ENCODE peak calls at places on chromosomes 12 and 14, in ten cellular contexts. K, I, W, J, M, D, U, R, P and V are unnamed samples.

GRCh38 chr12:100445081-100445481 is 28.6 kb upstream of the NR1H4 start:
- DNase-seq in J (no peak), M (no peak), K (no peak), W (no peak), I (no peak), P (no peak), D (no peak), R (no peak), U (no peak), V (no peak)

GRCh38 chr12:114683709-114684097 is 272 bp downstream of the TBX3 start:
- DNase-seq in U (no peak), M (no peak), P (no peak), D (no peak), K (no peak), W (no peak), J (no peak), R (no peak), I (no peak), V (no peak)

GRCh38 chr12:89537389-89537788 is 11.5 kb upstream of the POC1B start:
- DNase-seq in U (no peak), D (no peak), K (no peak), P (no peak), M (no peak), J (no peak), I (no peak), W (no peak), R (no peak), V (no peak)

GRCh38 chr12:13471471-13471870 is 274.9 kb downstream of the EMP1 start:
- DNase-seq in J (no peak), D (no peak), P (no peak), I (no peak), W (no peak), M (no peak), U (no peak), R (no peak), K (no peak), V (no peak)

GRCh38 chr12:118356809-118357326 is 15.8 kb downstream of the TAOK3 start:
- DNase-seq in U (no peak), K (no peak), I (no peak), W (no peak), P (no peak), R (no peak), J (peak), D (peak), M (no peak), V (no peak)

GRCh38 chr12:13307143-13307831 is 110.8 kb downstream of the EMP1 start:
- DNase-seq in I (no peak), J (no peak), U (no peak), R (no peak), K (no peak), D (no peak), W (no peak), P (no peak), M (no peak), V (no peak)

GRCh38 chr12:102043928-102044327 is 17.9 kb downstream of the WASHC3 start:
- DNase-seq in I (no peak), M (no peak), W (no peak), J (no peak), R (no peak), D (no peak), P (no peak), K (no peak), U (no peak), V (no peak)

GRCh38 chr12:27277846-27278260 is 33.8 kb downstream of the STK38L start:
- DNase-seq in M (no peak), J (no peak), W (no peak), D (peak), U (no peak), I (peak), P (no peak), K (no peak), R (no peak), V (no peak)

GRCh38 chr12:57869919-57870318 is 23.4 kb upstream of the CTDSP2 start:
- DNase-seq in P (no peak), U (no peak), D (no peak), R (no peak), M (no peak), I (no peak), J (no peak), K (no peak), W (no peak), V (no peak)
- H3K27ac ChIP-seq in P (peak), U (peak), D (no peak), R (no peak), M (no peak), I (peak), J (no peak), K (no peak), W (no peak), V (peak)

GRCh38 chr14:33564774-33565630 is 385.9 kb downstream of the EGLN3 start:
- DNase-seq in J (no peak), D (peak), P (no peak), M (no peak), W (peak), K (no peak), R (no peak), U (no peak), I (no peak), V (no peak)
- H3K27ac ChIP-seq in J (no peak), D (peak), P (no peak), M (no peak), W (no peak), K (no peak), R (no peak), U (no peak), I (no peak), V (no peak)

GRCh38 chr12:66538970-66539369 is 139.9 kb downstream of the GRIP1 start:
- DNase-seq in M (no peak), J (no peak), K (no peak), W (no peak), P (no peak), D (no peak), U (no peak), I (no peak), R (no peak), V (no peak)
- H3K27ac ChIP-seq in M (no peak), J (no peak), K (no peak), W (no peak), P (no peak), D (no peak), U (no peak), I (no peak), R (no peak), V (no peak)

GRCh38 chr12:26011099-26011498 is 52.6 kb downstream of the RASSF8 start:
- DNase-seq in U (no peak), K (no peak), D (no peak), M (no peak), W (no peak), J (no peak), I (no peak), P (peak), R (no peak), V (no peak)

GRCh38 chr12:26007563-26007962 is 49.1 kb downstream of the RASSF8 start:
- DNase-seq in K (no peak), U (no peak), P (no peak), W (no peak), M (no peak), D (no peak), J (no peak), I (no peak), R (no peak), V (no peak)

GRCh38 chr12:26010293-26010821 is 51.9 kb downstream of the RASSF8 start:
- DNase-seq in D (peak), R (no peak), W (no peak), M (no peak), U (no peak), P (no peak), K (no peak), J (no peak), I (no peak), V (no peak)

GRCh38 chr12:26014085-26014484 is 55.6 kb downstream of the RASSF8 start:
- DNase-seq in K (no peak), R (no peak), U (no peak), P (no peak), M (no peak), W (no peak), J (no peak), D (no peak), I (no peak), V (no peak)

GRCh38 chr12:26009593-26009992 is 51.1 kb downstream of the RASSF8 start:
- DNase-seq in P (no peak), R (no peak), I (no peak), K (no peak), J (no peak), U (no peak), W (no peak), M (no peak), D (no peak), V (no peak)
- H3K27ac ChIP-seq in P (peak), R (no peak), I (peak), K (no peak), J (no peak), U (peak), W (no peak), M (no peak), D (peak), V (peak)

DNA sequence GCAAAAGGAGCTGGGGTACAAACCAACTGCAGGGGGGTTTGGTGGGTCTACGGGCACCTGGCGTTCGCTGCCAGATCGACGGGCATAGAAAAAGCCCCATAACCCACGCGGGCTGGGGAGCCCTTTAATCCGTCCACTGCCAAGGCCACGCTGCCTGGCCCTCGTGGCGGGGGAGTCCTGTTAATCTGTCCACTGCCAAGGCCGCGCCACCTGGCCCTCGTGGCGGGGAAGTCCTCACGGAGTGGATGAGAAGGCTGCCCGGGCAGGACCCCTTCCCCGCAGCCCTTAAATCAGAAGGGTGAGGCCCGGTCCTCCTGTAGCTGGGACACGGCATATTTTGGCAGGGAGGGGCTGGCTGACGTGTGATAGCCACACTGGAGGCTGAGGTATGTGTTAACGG is 86.1 kb downstream of the NOC4L start:
- DNase-seq in M (no peak), J (no peak), W (no peak), R (no peak), U (no peak), D (no peak), P (peak), K (no peak), I (no peak), V (no peak)
- H3K27ac ChIP-seq in M (no peak), J (no peak), W (no peak), R (no peak), U (no peak), D (no peak), P (no peak), K (no peak), I (no peak), V (no peak)

GRCh38 chr14:50784683-50785505 is 46.1 kb downstream of the NIN start:
- DNase-seq in W (no peak), M (no peak), D (no peak), P (no peak), I (no peak), U (no peak), K (no peak), R (no peak), J (no peak), V (no peak)
- H3K27ac ChIP-seq in W (no peak), M (no peak), D (no peak), P (no peak), I (no peak), U (no peak), K (no peak), R (no peak), J (no peak), V (peak)

DNA sequence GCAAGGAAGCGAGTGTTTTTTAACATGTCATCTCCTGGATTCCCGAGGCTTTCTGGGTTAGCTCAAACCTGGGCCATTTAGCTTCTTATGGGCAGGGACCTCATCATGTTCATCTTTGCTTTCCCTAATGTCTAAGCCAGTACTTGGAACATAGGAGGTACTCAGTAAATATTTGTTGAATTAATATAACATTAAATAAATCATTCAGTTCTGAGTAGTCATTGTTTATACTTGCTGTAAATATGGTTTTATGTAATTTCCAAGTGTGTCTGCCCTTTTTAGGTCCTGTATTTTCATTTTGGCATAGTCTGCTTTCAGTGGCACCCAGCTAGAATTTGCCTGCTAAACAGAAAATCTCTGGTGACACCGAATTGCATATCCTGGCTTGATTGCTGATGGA is 344.5 kb downstream of the ZFP36L1 start:
- DNase-seq in U (no peak), M (no peak), J (no peak), I (no peak), R (no peak), D (no peak), W (no peak), K (no peak), P (peak), V (no peak)
- H3K27ac ChIP-seq in U (peak), M (no peak), J (peak), I (no peak), R (no peak), D (no peak), W (no peak), K (no peak), P (peak), V (no peak)

GRCh38 chr12:90627180-90627896 is 327.6 kb downstream of the CCER1 start:
- DNase-seq in K (no peak), J (no peak), M (no peak), I (no peak), W (no peak), U (no peak), D (no peak), R (no peak), P (no peak), V (no peak)
- H3K27ac ChIP-seq in K (no peak), J (no peak), M (no peak), I (no peak), W (no peak), U (no peak), D (peak), R (no peak), P (no peak), V (no peak)